ENCODE peak calls at places on chromosomes 6 and 20, in six cellular contexts. One of them, this sample, is unnamed.
A peak's percentile ranks its signal among the peaks of the same experiment; 100 is the strongest.

GRCh38 chr20:63978319-63979220 is 872 bp downstream of the SAMD10 start:
- DNase-seq in GM12892: peak; percentile 65
- DNase-seq in K562: peak; percentile 76
- DNase-seq in GM12878: no peak
- DNase-seq in HepG2: peak; percentile 79
- DNase-seq in H1: peak; percentile 89
- DNase-seq in this sample: peak; percentile 61

GRCh38 chr20:10381477-10381876 is 52.5 kb downstream of the MKKS start:
- DNase-seq in GM12878: no peak
- DNase-seq in H1: no peak
- DNase-seq in GM12892: no peak
- DNase-seq in K562: no peak
- DNase-seq in HepG2: peak; percentile 40
- DNase-seq in this sample: no peak

GRCh38 chr20:19341348-19342053 is 129.1 kb downstream of the SLC24A3 start:
- DNase-seq in K562: no peak
- DNase-seq in HepG2: no peak
- DNase-seq in GM12878: no peak
- DNase-seq in GM12892: no peak
- DNase-seq in H1: no peak
- DNase-seq in this sample: no peak

GRCh38 chr6:85579581-85579980 is 14.1 kb downstream of the SNX14 start:
- DNase-seq in GM12892: no peak
- DNase-seq in K562: no peak
- DNase-seq in HepG2: no peak
- DNase-seq in H1: no peak
- DNase-seq in GM12878: no peak
- DNase-seq in this sample: no peak

GRCh38 chr6:19142236-19142635 is 694.9 kb upstream of the ID4 start:
- DNase-seq in HepG2: no peak
- DNase-seq in H1: no peak
- DNase-seq in GM12892: no peak
- DNase-seq in GM12878: no peak
- DNase-seq in K562: no peak
- DNase-seq in this sample: no peak

GRCh38 chr6:106748547-106749207 is 119.3 kb downstream of the QRSL1 start:
- DNase-seq in K562: no peak
- DNase-seq in GM12878: no peak
- DNase-seq in GM12892: no peak
- DNase-seq in H1: peak; percentile 56
- DNase-seq in HepG2: no peak
- DNase-seq in this sample: no peak

GRCh38 chr20:49567421-49568256 is at the start of gene PTGIS:
- DNase-seq in HepG2: no peak
- DNase-seq in GM12892: no peak
- DNase-seq in K562: no peak
- DNase-seq in GM12878: no peak
- DNase-seq in H1: peak; percentile 83
- DNase-seq in this sample: no peak

GRCh38 chr6:149984778-149985177 is 21.0 kb downstream of the ULBP1 start:
- DNase-seq in GM12878: no peak
- DNase-seq in HepG2: no peak
- DNase-seq in H1: no peak
- DNase-seq in K562: no peak
- DNase-seq in GM12892: no peak
- DNase-seq in this sample: no peak

GRCh38 chr6:26304213-26305096 is 60.5 kb upstream of the BTN3A2 start:
- DNase-seq in GM12892: no peak
- DNase-seq in K562: peak; percentile 26
- DNase-seq in H1: no peak
- DNase-seq in GM12878: no peak
- DNase-seq in HepG2: no peak
- DNase-seq in this sample: no peak

GRCh38 chr6:13454286-13455221 is 32.8 kb downstream of the GFOD1 start:
- DNase-seq in K562: no peak
- DNase-seq in GM12878: peak; percentile 56
- DNase-seq in GM12892: no peak
- DNase-seq in HepG2: no peak
- DNase-seq in H1: no peak
- DNase-seq in this sample: no peak

GRCh38 chr20:36085686-36086267 is 68.8 kb upstream of the EPB41L1 start:
- DNase-seq in H1: no peak
- DNase-seq in K562: peak; percentile 82
- DNase-seq in GM12878: no peak
- DNase-seq in HepG2: peak; percentile 72
- DNase-seq in GM12892: no peak
- DNase-seq in this sample: no peak

GRCh38 chr6:35082046-35082732 is 59.0 kb downstream of the TCP11 start:
- DNase-seq in GM12878: no peak
- DNase-seq in H1: no peak
- DNase-seq in HepG2: no peak
- DNase-seq in GM12892: peak; percentile 11
- DNase-seq in K562: no peak
- DNase-seq in this sample: no peak

GRCh38 chr20:62776692-62777527 is 19.4 kb upstream of the MRGBP start:
- DNase-seq in HepG2: peak; percentile 58
- DNase-seq in GM12878: peak; percentile 21
- DNase-seq in GM12892: peak; percentile 75
- DNase-seq in K562: peak; percentile 90
- DNase-seq in H1: no peak
- DNase-seq in this sample: peak; percentile 87

GRCh38 chr6:27809067-27809938 is 102.9 kb downstream of the OR2B2 start:
- DNase-seq in HepG2: no peak
- DNase-seq in GM12892: no peak
- DNase-seq in GM12878: no peak
- DNase-seq in K562: no peak
- DNase-seq in H1: no peak
- DNase-seq in this sample: no peak

GRCh38 chr20:59137532-59137931 is 26.1 kb upstream of the ZNF831 start:
- DNase-seq in GM12878: no peak
- DNase-seq in HepG2: no peak
- DNase-seq in K562: no peak
- DNase-seq in H1: no peak
- DNase-seq in GM12892: no peak
- DNase-seq in this sample: no peak

GRCh38 chr6:140393665-140394064 is 1019.2 kb upstream of the CITED2 start:
- DNase-seq in H1: no peak
- DNase-seq in GM12878: no peak
- DNase-seq in K562: no peak
- DNase-seq in GM12892: no peak
- DNase-seq in HepG2: no peak
- DNase-seq in this sample: no peak

GRCh38 chr6:19838442-19839236 is 1.5 kb downstream of the ID4 start:
- DNase-seq in H1: peak; percentile 75
- DNase-seq in GM12878: no peak
- DNase-seq in HepG2: peak; percentile 95
- DNase-seq in K562: no peak
- DNase-seq in GM12892: no peak
- DNase-seq in this sample: peak; percentile 18

GRCh38 chr6:116175344-116175743 is 49.4 kb upstream of the COL10A1 start:
- DNase-seq in GM12892: no peak
- DNase-seq in K562: no peak
- DNase-seq in H1: no peak
- DNase-seq in HepG2: no peak
- DNase-seq in GM12878: no peak
- DNase-seq in this sample: no peak

GRCh38 chr20:52524865-52525264 is 333.3 kb upstream of the ZFP64 start:
- DNase-seq in GM12892: no peak
- DNase-seq in GM12878: no peak
- DNase-seq in K562: no peak
- DNase-seq in H1: no peak
- DNase-seq in HepG2: no peak
- DNase-seq in this sample: no peak

GRCh38 chr20:64111841-64112641 is 4.7 kb upstream of the NPBWR2 start:
- DNase-seq in GM12892: no peak
- DNase-seq in GM12878: no peak
- DNase-seq in H1: peak; percentile 45
- DNase-seq in K562: no peak
- DNase-seq in HepG2: no peak
- DNase-seq in this sample: no peak

GRCh38 chr6:156163311-156163710 is 613.9 kb upstream of the ARID1B start:
- DNase-seq in GM12878: no peak
- DNase-seq in K562: no peak
- DNase-seq in HepG2: no peak
- DNase-seq in H1: no peak
- DNase-seq in GM12892: no peak
- DNase-seq in this sample: no peak

GRCh38 chr6:29924287-29924686 is 18.0 kb upstream of the HLA-A start:
- DNase-seq in K562: no peak
- DNase-seq in GM12878: no peak
- DNase-seq in H1: no peak
- DNase-seq in HepG2: no peak
- DNase-seq in GM12892: no peak
- DNase-seq in this sample: no peak

GRCh38 chr6:78605909-78606446 is 261.4 kb upstream of the IRAK1BP1 start:
- DNase-seq in GM12892: no peak
- DNase-seq in GM12878: no peak
- DNase-seq in K562: no peak
- DNase-seq in HepG2: no peak
- DNase-seq in H1: no peak
- DNase-seq in this sample: no peak

GRCh38 chr6:121732641-121733040 is 297.2 kb downstream of the GJA1 start:
- DNase-seq in GM12892: no peak
- DNase-seq in H1: no peak
- DNase-seq in GM12878: no peak
- DNase-seq in K562: no peak
- DNase-seq in HepG2: no peak
- DNase-seq in this sample: no peak

GRCh38 chr6:136528477-136528876 is 21.7 kb downstream of the MAP7 start:
- DNase-seq in GM12892: no peak
- DNase-seq in HepG2: no peak
- DNase-seq in GM12878: no peak
- DNase-seq in H1: no peak
- DNase-seq in K562: no peak
- DNase-seq in this sample: no peak

GRCh38 chr6:142821860-142822259 is 123.1 kb downstream of the HIVEP2 start:
- DNase-seq in H1: no peak
- DNase-seq in K562: no peak
- DNase-seq in HepG2: no peak
- DNase-seq in GM12892: no peak
- DNase-seq in GM12878: no peak
- DNase-seq in this sample: no peak

GRCh38 chr6:142822383-142822782 is 122.6 kb downstream of the HIVEP2 start:
- DNase-seq in GM12892: no peak
- DNase-seq in H1: no peak
- DNase-seq in GM12878: no peak
- DNase-seq in K562: no peak
- DNase-seq in HepG2: no peak
- DNase-seq in this sample: no peak

GRCh38 chr6:142821164-142821716 is 123.7 kb downstream of the HIVEP2 start:
- DNase-seq in H1: no peak
- DNase-seq in GM12892: no peak
- DNase-seq in HepG2: no peak
- DNase-seq in GM12878: no peak
- DNase-seq in K562: no peak
- DNase-seq in this sample: no peak

GRCh38 chr6:142819603-142820335 is 125.2 kb downstream of the HIVEP2 start:
- DNase-seq in GM12892: no peak
- DNase-seq in H1: no peak
- DNase-seq in K562: no peak
- DNase-seq in GM12878: peak; percentile 90
- DNase-seq in HepG2: no peak
- DNase-seq in this sample: no peak

GRCh38 chr6:142820336-142821016 is 124.5 kb downstream of the HIVEP2 start:
- DNase-seq in GM12878: no peak
- DNase-seq in K562: no peak
- DNase-seq in HepG2: no peak
- DNase-seq in GM12892: no peak
- DNase-seq in H1: no peak
- DNase-seq in this sample: no peak
- TF ChIP-seq TAF1 in GM12878: no peak
- TF ChIP-seq TAF1 in K562: no peak
- TF ChIP-seq TAF1 in HepG2: no peak
- TF ChIP-seq TAF1 in GM12892: no peak
- TF ChIP-seq TAF1 in H1: no peak
- TF ChIP-seq TAF1 in this sample: no peak

GRCh38 chr20:29762620-29763019 is 1494.8 kb upstream of the DEFB115 start:
- DNase-seq in HepG2: no peak
- DNase-seq in H1: no peak
- DNase-seq in K562: no peak
- DNase-seq in GM12878: no peak
- DNase-seq in GM12892: no peak
- DNase-seq in this sample: no peak

GRCh38 chr20:29763821-29764511 is 1493.5 kb upstream of the DEFB115 start:
- DNase-seq in K562: peak; percentile 0
- DNase-seq in H1: no peak
- DNase-seq in GM12892: no peak
- DNase-seq in HepG2: no peak
- DNase-seq in GM12878: no peak
- DNase-seq in this sample: no peak
- TF ChIP-seq TAF1 in K562: no peak
- TF ChIP-seq TAF1 in H1: no peak
- TF ChIP-seq TAF1 in GM12892: no peak
- TF ChIP-seq TAF1 in HepG2: no peak
- TF ChIP-seq TAF1 in GM12878: no peak
- TF ChIP-seq TAF1 in this sample: no peak

DNA sequence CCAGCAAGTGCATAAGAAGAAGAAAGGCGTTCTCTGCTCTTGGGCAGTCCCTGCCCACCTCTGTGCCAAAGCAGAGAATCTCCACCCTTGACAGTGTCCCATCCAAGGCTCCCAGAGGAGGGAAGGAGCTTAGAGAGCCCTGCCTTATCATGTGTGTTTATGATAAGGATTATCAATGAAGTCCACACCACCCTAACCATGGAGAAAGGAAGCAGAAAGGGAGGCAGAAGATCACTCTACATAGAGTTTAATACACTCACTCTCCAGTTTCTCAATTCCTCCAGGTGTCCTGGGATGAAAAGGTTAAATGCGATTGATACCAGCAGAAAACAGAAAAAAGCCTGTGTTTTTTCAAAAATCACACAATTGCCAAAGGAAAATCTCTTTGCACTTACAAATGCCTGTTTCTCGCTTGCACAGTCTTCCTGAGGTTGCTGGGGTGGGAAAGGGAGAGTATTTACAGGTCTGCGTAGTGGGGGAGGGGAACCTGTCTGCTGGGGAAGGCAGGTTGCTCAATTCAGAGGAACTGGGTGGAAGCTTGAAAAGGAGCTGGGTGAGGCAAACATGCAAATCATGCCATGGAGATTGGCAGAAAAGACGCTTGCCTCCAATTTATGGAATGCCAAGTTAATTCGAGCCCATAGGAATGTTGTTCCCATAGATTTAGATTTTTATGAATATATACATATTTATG is 104.0 kb downstream of the EYA2 start:
- DNase-seq in H1: no peak
- DNase-seq in GM12892: no peak
- DNase-seq in K562: no peak
- DNase-seq in HepG2: no peak
- DNase-seq in GM12878: no peak
- DNase-seq in this sample: no peak
- TF ChIP-seq TAF1 in H1: no peak
- TF ChIP-seq TAF1 in GM12892: no peak
- TF ChIP-seq TAF1 in K562: no peak
- TF ChIP-seq TAF1 in HepG2: no peak
- TF ChIP-seq TAF1 in GM12878: no peak
- TF ChIP-seq TAF1 in this sample: no peak

DNA sequence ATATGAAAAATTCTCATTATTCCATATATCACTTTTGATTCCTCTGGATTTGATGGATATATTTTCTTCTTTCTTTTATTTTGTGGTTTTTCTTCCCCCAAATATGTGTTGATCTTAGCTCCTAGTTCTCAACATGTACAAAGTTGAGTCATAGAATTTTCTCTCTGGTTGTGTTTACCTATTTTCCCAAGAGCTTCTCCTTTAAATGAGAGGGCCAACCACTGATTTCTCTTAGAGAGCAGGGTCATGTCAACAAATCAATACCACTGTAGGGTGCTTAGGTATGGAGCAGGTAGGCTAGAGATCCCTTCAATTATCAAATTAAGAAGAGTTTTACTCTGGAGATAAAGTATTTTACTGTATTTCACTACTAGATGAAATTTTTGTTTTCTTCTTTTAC is 145.7 kb downstream of the BMP5 start:
- DNase-seq in GM12892: no peak
- DNase-seq in GM12878: no peak
- DNase-seq in H1: no peak
- DNase-seq in HepG2: no peak
- DNase-seq in K562: no peak
- DNase-seq in this sample: no peak
- TF ChIP-seq TAF1 in GM12892: no peak
- TF ChIP-seq TAF1 in GM12878: no peak
- TF ChIP-seq TAF1 in H1: no peak
- TF ChIP-seq TAF1 in HepG2: no peak
- TF ChIP-seq TAF1 in K562: no peak
- TF ChIP-seq TAF1 in this sample: no peak

This sample was measured in GM12891.